ENCODE peak calls at places on chromosomes 3 and 15, in six cellular contexts. I is EL, S is hepatic stellate cell, C is T-cell, G is erythroblast, H is NCI-H1092 treated with DMSO at 0.1 percent for 48 hours. R is an unnamed sample.

GRCh38 chr15:64905119-64905831 is 6.4 kb upstream of the ANKDD1A start:
- DNase-seq in I (peak; percentile 76), S (peak; percentile 83), C (peak; percentile 67), G (peak; percentile 78), H (no peak), R (peak; percentile 84)

GRCh38 chr15:61871926-61872522 is 188.2 kb downstream of the VPS13C start:
- DNase-seq in I (peak; percentile 14), S (no peak), C (no peak), G (peak; percentile 44), H (peak; percentile 35), R (no peak)

GRCh38 chr3:133256787-133257483 is 142.9 kb upstream of the BFSP2 start:
- DNase-seq in I (peak; percentile 49), S (no peak), C (no peak), G (no peak), H (no peak), R (no peak)

GRCh38 chr3:74041068-74041675 is 416.4 kb upstream of the PDZRN3 start:
- DNase-seq in I (no peak), S (no peak), C (no peak), G (no peak), H (no peak), R (no peak)

GRCh38 chr3:40309925-40310635 is 573 bp downstream of the EIF1B start:
- DNase-seq in I (peak; percentile 36), S (peak; percentile 35), C (no peak), G (peak; percentile 83), H (peak; percentile 21), R (peak; percentile 17)

GRCh38 chr15:35692256-35692867 is 146.4 kb upstream of the DPH6 start:
- DNase-seq in I (peak; percentile 47), S (no peak), C (no peak), G (no peak), H (no peak), R (no peak)

GRCh38 chr15:100726426-100727190 is 124.2 kb downstream of the ASB7 start:
- DNase-seq in I (peak; percentile 60), S (no peak), C (no peak), G (no peak), H (no peak), R (no peak)

GRCh38 chr15:33131880-33132279 is 62.6 kb downstream of the FMN1 start:
- DNase-seq in I (peak; percentile 56), S (no peak), C (no peak), G (no peak), H (no peak), R (no peak)

GRCh38 chr3:66372681-66373350 is 128.0 kb downstream of the LRIG1 start:
- DNase-seq in I (peak; percentile 34), S (no peak), C (peak; percentile 36), G (peak; percentile 6), H (peak; percentile 65), R (peak; percentile 84)

GRCh38 chr3:9769426-9770275 is at the start of gene CAMK1:
- DNase-seq in I (peak; percentile 73), S (peak; percentile 91), C (peak; percentile 26), G (peak; percentile 71), H (peak; percentile 7), R (peak; percentile 32)

GRCh38 chr3:153970735-153971347 is 150.3 kb upstream of the ARHGEF26 start:
- DNase-seq in I (no peak), S (no peak), C (no peak), G (peak; percentile 2), H (peak; percentile 32), R (no peak)

GRCh38 chr3:190072856-190073255 is 47.8 kb downstream of the P3H2 start:
- DNase-seq in I (no peak), S (no peak), C (no peak), G (no peak), H (no peak), R (no peak)

GRCh38 chr3:136626448-136626847 is 125.7 kb downstream of the STAG1 start:
- DNase-seq in I (no peak), S (no peak), C (no peak), G (peak; percentile 10), H (no peak), R (no peak)

GRCh38 chr3:112736386-112736785 is 95.4 kb upstream of the CCDC80 start:
- DNase-seq in I (no peak), S (no peak), C (no peak), G (no peak), H (no peak), R (no peak)

GRCh38 chr3:195020921-195021320 is 250.0 kb downstream of the XXYLT1 start:
- DNase-seq in I (no peak), S (no peak), C (no peak), G (no peak), H (no peak), R (no peak)

GRCh38 chr3:23219117-23219516 is 16.0 kb downstream of the UBE2E2 start:
- DNase-seq in I (peak; percentile 13), S (no peak), C (no peak), G (no peak), H (no peak), R (no peak)

GRCh38 chr3:111636506-111636905 is 41.4 kb upstream of the ZBED2 start:
- DNase-seq in I (no peak), S (no peak), C (no peak), G (no peak), H (no peak), R (no peak)

GRCh38 chr3:184481924-184482671 is 79.5 kb upstream of the EPHB3 start:
- DNase-seq in I (no peak), S (no peak), C (no peak), G (no peak), H (no peak), R (no peak)

GRCh38 chr3:184712579-184713355 is 903 bp upstream of the MAGEF1 start:
- DNase-seq in I (no peak), S (no peak), C (no peak), G (no peak), H (no peak), R (no peak)

GRCh38 chr3:86988235-86988634 is 2.7 kb downstream of the VGLL3 start:
- DNase-seq in I (peak; percentile 94), S (peak; percentile 50), C (no peak), G (no peak), H (no peak), R (no peak)

GRCh38 chr3:124648551-124648950 is 81.7 kb upstream of the UMPS start:
- DNase-seq in I (no peak), S (no peak), C (no peak), G (no peak), H (no peak), R (no peak)

GRCh38 chr3:196227629-196228493 is 11.5 kb downstream of the SLC51A start:
- DNase-seq in I (peak; percentile 33), S (peak; percentile 72), C (no peak), G (no peak), H (no peak), R (no peak)

R was measured in CD8-positive, alpha-beta memory T cell.